ENCODE peak calls at places on chromosomes 2 and 18, in ten cellular contexts. T is cardiac fibroblast, A is foreskin fibroblast, J is GM06990, B is AG09309, P is WTC11, L is GM23338, E is astrocyte of the cerebellum, V is fibroblast of lung, H is Peyer's patch. X is an unnamed sample.
A peak's percentile ranks its signal among the peaks of the same experiment; 100 is the strongest.

GRCh38 chr2:112148477-112148876 is 10.3 kb downstream of the FBLN7 start:
- DNase-seq in T (no peak), A (no peak), J (no peak), B (no peak), P (no peak), L (no peak), E (no peak), V (no peak), H (peak; percentile 25), X (peak; percentile 34)

GRCh38 chr2:88949336-88949735 is 257.9 kb downstream of the RPIA start:
- DNase-seq in T (no peak), A (no peak), J (no peak), B (no peak), P (no peak), L (no peak), E (no peak), V (no peak), H (no peak), X (no peak)

GRCh38 chr2:197195591-197195990 is 115.0 kb downstream of the ANKRD44 start:
- DNase-seq in T (no peak), A (no peak), J (no peak), B (no peak), P (no peak), L (no peak), E (no peak), V (no peak), H (no peak), X (no peak)

GRCh38 chr2:16722677-16723076 is 57.0 kb upstream of the CYRIA start:
- DNase-seq in T (no peak), A (no peak), J (no peak), B (no peak), P (peak; percentile 67), L (peak; percentile 74), E (no peak), V (no peak), H (no peak), X (no peak)

GRCh38 chr2:98013407-98014042 is 17.8 kb upstream of the TMEM131 start:
- DNase-seq in T (peak; percentile 47), A (no peak), J (peak; percentile 48), B (no peak), P (no peak), L (no peak), E (peak; percentile 81), V (peak; percentile 68), H (no peak), X (no peak)

GRCh38 chr18:45636110-45636509 is 20.8 kb downstream of the SLC14A2 start:
- DNase-seq in T (no peak), A (peak; percentile 8), J (no peak), B (no peak), P (no peak), L (no peak), E (no peak), V (no peak), H (no peak), X (no peak)

GRCh38 chr2:149806651-149807050 is 219.1 kb upstream of the MMADHC start:
- DNase-seq in T (no peak), A (no peak), J (no peak), B (no peak), P (no peak), L (no peak), E (no peak), V (no peak), H (no peak), X (no peak)

GRCh38 chr2:193743089-193743488 is 1548.4 kb upstream of the TMEFF2 start:
- DNase-seq in T (no peak), A (no peak), J (no peak), B (no peak), P (no peak), L (peak; percentile 12), E (no peak), V (no peak), H (no peak), X (no peak)

GRCh38 chr2:74571058-74571457 is 16.5 kb downstream of the DOK1 start:
- DNase-seq in T (no peak), A (no peak), J (no peak), B (no peak), P (no peak), L (no peak), E (no peak), V (no peak), H (no peak), X (no peak)

GRCh38 chr2:232419245-232420072 is 12.8 kb downstream of the ALPG start:
- DNase-seq in T (peak; percentile 10), A (no peak), J (no peak), B (no peak), P (peak; percentile 49), L (peak; percentile 74), E (no peak), V (no peak), H (no peak), X (no peak)

GRCh38 chr2:16244153-16244965 is 304.0 kb downstream of the MYCN start:
- DNase-seq in T (no peak), A (no peak), J (no peak), B (no peak), P (no peak), L (no peak), E (no peak), V (no peak), H (no peak), X (no peak)

GRCh38 chr2:159290289-159290907 is 3.9 kb upstream of the WDSUB1 start:
- DNase-seq in T (peak; percentile 83), A (peak; percentile 96), J (peak; percentile 39), B (peak; percentile 82), P (no peak), L (no peak), E (peak; percentile 63), V (peak; percentile 98), H (no peak), X (no peak)

DNA sequence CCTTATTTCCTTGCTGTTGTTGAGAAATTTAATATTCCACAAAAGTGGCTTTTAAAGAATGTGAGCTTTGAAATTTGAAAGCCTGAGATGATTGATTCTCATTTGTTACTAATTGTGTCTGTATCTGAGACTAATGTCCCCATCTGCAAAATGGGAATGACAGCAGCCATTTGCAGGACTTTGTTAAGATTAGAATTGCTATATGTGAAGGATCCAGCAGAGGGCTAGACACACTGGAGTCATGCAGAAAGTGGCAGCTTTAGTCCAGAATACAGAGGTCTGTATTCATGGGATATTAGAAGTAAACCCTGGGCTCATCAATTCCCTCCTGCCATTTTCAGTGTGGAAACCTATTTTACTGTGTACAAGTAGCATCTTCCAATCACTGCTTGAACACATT is 296.5 kb upstream of the GYPC start:
- DNase-seq in T (peak; percentile 17), A (no peak), J (no peak), B (no peak), P (no peak), L (peak; percentile 33), E (no peak), V (peak; percentile 15), H (no peak), X (no peak)
- TF ChIP-seq CTCF in T (no peak), A (no peak), J (peak; percentile 62), B (no peak), P (no peak), L (peak; percentile 29), E (no peak), V (no peak), H (peak; percentile 10), X (no peak)

DNA sequence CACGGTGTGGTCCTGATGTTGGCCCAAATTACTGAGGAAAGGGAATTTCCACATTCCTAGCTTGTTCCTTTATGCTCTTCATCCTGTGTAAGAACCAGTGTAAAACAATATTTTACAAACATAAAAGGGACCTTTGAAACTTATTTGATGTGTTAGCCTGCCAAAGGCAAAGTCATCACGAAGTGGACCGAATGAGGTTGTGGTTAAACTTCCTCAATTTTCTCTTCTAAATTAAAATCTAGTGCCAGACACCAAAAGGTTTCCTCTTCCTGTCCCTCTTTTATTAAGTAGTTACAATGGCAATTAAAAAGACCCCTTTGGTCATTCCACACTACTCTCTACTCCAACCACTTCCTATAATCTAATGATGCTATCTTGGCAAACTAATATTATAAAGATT is 279.8 kb downstream of the AFF3 start:
- DNase-seq in T (no peak), A (no peak), J (no peak), B (no peak), P (no peak), L (no peak), E (no peak), V (no peak), H (no peak), X (no peak)
- TF ChIP-seq CTCF in T (no peak), A (no peak), J (no peak), B (no peak), P (no peak), L (no peak), E (no peak), V (no peak), H (no peak), X (no peak)

DNA sequence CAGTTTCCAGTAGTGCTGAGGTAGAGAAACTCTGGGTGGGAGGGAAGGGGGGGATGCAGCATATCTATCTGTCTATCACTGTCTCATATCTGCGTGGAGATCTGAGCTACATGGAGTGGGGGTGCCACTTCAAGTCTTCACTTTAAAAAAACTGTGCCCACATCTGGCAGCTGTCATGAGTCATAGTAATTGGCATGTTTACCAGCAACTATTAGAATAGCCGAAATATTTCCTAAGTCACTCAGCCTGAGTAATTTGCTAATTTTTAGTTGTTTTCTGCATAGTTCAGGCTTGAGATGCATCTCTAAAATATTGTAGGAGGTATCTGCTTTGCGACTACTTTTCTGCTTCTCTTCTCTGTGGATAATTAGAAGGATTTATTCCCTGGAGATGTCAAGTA is 254.2 kb upstream of the RBMS1 start:
- DNase-seq in T (peak; percentile 85), A (peak; percentile 93), J (no peak), B (peak; percentile 50), P (no peak), L (no peak), E (no peak), V (peak; percentile 71), H (no peak), X (no peak)
- TF ChIP-seq CTCF in T (no peak), A (no peak), J (no peak), B (no peak), P (no peak), L (no peak), E (no peak), V (no peak), H (no peak), X (no peak)

GRCh38 chr18:77676901-77677300 is 427.3 kb downstream of the GALR1 start:
- DNase-seq in T (no peak), A (no peak), J (no peak), B (no peak), P (peak; percentile 51), L (peak; percentile 59), E (no peak), V (no peak), H (no peak), X (no peak)
- TF ChIP-seq CTCF in T (no peak), A (no peak), J (no peak), B (no peak), P (no peak), L (no peak), E (no peak), V (no peak), H (no peak), X (no peak)

DNA sequence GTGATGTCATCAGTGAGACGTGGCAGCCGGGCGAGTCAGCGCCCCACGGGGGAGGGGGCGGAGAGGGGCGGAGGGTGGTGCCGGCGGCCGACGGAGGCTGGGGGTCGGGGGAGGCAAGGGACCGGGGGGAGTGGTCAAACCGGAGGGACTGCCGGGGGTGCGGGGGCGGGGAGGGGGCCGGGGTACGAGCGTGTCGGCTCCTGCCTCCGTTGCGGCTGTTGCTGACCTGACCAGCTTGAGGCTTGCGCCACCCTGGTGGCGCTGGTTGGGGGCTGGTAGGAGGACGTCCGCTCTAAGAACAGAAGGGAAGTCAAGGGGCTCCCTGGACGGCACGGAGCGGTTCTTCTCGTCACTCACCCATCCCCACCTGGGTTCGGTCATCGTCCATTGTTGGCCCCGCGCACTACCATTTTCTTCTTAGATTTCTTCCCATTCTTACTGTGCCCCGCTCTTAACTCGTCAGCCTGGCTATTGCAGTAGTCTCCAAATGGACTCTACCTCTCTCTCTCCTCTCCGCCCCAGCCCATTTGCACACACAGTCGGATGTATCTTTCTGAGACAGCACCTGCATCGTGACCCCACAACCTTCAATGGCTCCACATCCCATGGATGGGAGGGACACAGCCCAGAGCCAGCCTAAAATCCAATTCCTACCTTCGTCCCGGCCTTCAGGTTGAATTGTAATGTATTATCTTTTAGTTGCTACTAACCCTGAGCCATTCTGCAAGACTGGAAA is 702 bp upstream of the RAB1A start:
- DNase-seq in T (no peak), A (no peak), J (no peak), B (no peak), P (no peak), L (no peak), E (no peak), V (no peak), H (no peak), X (no peak)
- TF ChIP-seq CTCF in T (no peak), A (no peak), J (no peak), B (no peak), P (no peak), L (peak; percentile 3), E (no peak), V (no peak), H (no peak), X (no peak)

X was measured in tibial artery.